ENCODE peak calls at places on chromosome 13, in nine cellular contexts. J, L, D, E, O, Q, S, Z and F are unnamed samples.

GRCh38 chr13:44449999-44450821 is 76.6 kb downstream of the SERP2 start:
- DNase-seq in J (no peak), L (no peak), D (no peak), E (no peak), O (peak), Q (no peak), S (no peak), Z (no peak), F (no peak)

GRCh38 chr13:37187611-37188010 is 82.1 kb upstream of the CSNK1A1L start:
- DNase-seq in J (no peak), L (peak), D (peak), E (no peak), O (no peak), Q (no peak), S (no peak), Z (peak), F (no peak)

GRCh38 chr13:66665991-66666390 is 564.1 kb downstream of the PCDH9 start:
- DNase-seq in J (no peak), L (peak), D (peak), E (peak), O (peak), Q (no peak), S (no peak), Z (peak), F (peak)

GRCh38 chr13:52665325-52665724 is 12.7 kb downstream of the SUGT1 start:
- DNase-seq in J (no peak), L (peak), D (peak), E (peak), O (peak), Q (no peak), S (no peak), Z (peak), F (no peak)

GRCh38 chr13:98886587-98886986 is 91.3 kb downstream of the DOCK9 start:
- DNase-seq in J (no peak), L (no peak), D (no peak), E (no peak), O (no peak), Q (no peak), S (no peak), Z (no peak), F (no peak)

GRCh38 chr13:39976481-39976880 is 321.0 kb downstream of the COG6 start:
- DNase-seq in J (no peak), L (no peak), D (no peak), E (no peak), O (peak), Q (no peak), S (no peak), Z (no peak), F (no peak)

GRCh38 chr13:104014803-104015645 is 948.8 kb upstream of the SLC10A2 start:
- DNase-seq in J (no peak), L (no peak), D (peak), E (no peak), O (peak), Q (no peak), S (no peak), Z (peak), F (no peak)

GRCh38 chr13:65909501-65909900 is 1320.6 kb downstream of the PCDH9 start:
- DNase-seq in J (no peak), L (no peak), D (no peak), E (no peak), O (no peak), Q (no peak), S (no peak), Z (no peak), F (no peak)

GRCh38 chr13:28000567-28000966 is 12.1 kb upstream of the URAD start:
- DNase-seq in J (no peak), L (no peak), D (no peak), E (no peak), O (no peak), Q (no peak), S (no peak), Z (no peak), F (no peak)

GRCh38 chr13:96551540-96551939 is 442.7 kb downstream of the OXGR1 start:
- DNase-seq in J (no peak), L (no peak), D (no peak), E (no peak), O (no peak), Q (no peak), S (no peak), Z (no peak), F (peak)

GRCh38 chr13:64529874-64530485 is 2700.2 kb downstream of the PCDH9 start:
- DNase-seq in J (peak), L (no peak), D (peak), E (peak), O (no peak), Q (no peak), S (peak), Z (no peak), F (no peak)

GRCh38 chr13:94369862-94370491 is 109.5 kb downstream of the DCT start:
- DNase-seq in J (no peak), L (no peak), D (no peak), E (no peak), O (no peak), Q (no peak), S (no peak), Z (peak), F (no peak)

GRCh38 chr13:20037908-20038307 is 79.4 kb downstream of the ZMYM2 start:
- DNase-seq in J (no peak), L (no peak), D (no peak), E (no peak), O (no peak), Q (no peak), S (no peak), Z (no peak), F (no peak)

GRCh38 chr13:73477441-73477840 is 418.6 kb downstream of the KLF5 start:
- DNase-seq in J (no peak), L (no peak), D (no peak), E (no peak), O (no peak), Q (no peak), S (no peak), Z (no peak), F (no peak)

GRCh38 chr13:96984061-96984508 is 10.2 kb downstream of the OXGR1 start:
- DNase-seq in J (no peak), L (no peak), D (peak), E (peak), O (peak), Q (no peak), S (no peak), Z (no peak), F (peak)

GRCh38 chr13:51564671-51565070 is 19.6 kb upstream of the WDFY2 start:
- DNase-seq in J (no peak), L (no peak), D (no peak), E (no peak), O (no peak), Q (no peak), S (no peak), Z (no peak), F (no peak)

GRCh38 chr13:109941221-109941620 is 154.8 kb upstream of the IRS2 start:
- DNase-seq in J (no peak), L (no peak), D (peak), E (no peak), O (peak), Q (no peak), S (no peak), Z (no peak), F (no peak)

GRCh38 chr13:101258071-101258470 is 158.2 kb downstream of the NALCN start:
- DNase-seq in J (peak), L (peak), D (peak), E (peak), O (peak), Q (no peak), S (no peak), Z (peak), F (no peak)

GRCh38 chr13:59247166-59247565 is 916.6 kb downstream of the DIAPH3 start:
- DNase-seq in J (no peak), L (no peak), D (no peak), E (no peak), O (no peak), Q (no peak), S (no peak), Z (no peak), F (peak)

GRCh38 chr13:41107584-41108014 is 25.0 kb downstream of the KBTBD6 start:
- DNase-seq in J (no peak), L (no peak), D (no peak), E (no peak), O (no peak), Q (no peak), S (peak), Z (no peak), F (no peak)

GRCh38 chr13:29713841-29714240 is 118.4 kb upstream of the SLC7A1 start:
- DNase-seq in J (peak), L (no peak), D (peak), E (peak), O (no peak), Q (no peak), S (no peak), Z (no peak), F (no peak)

GRCh38 chr13:49419292-49419691 is 24.6 kb downstream of the CAB39L start:
- DNase-seq in J (no peak), L (no peak), D (peak), E (peak), O (no peak), Q (no peak), S (no peak), Z (peak), F (no peak)

GRCh38 chr13:90047600-90047999 is 1299.9 kb upstream of the MIR17HG start:
- DNase-seq in J (no peak), L (no peak), D (no peak), E (no peak), O (no peak), Q (no peak), S (no peak), Z (no peak), F (no peak)

GRCh38 chr13:35723820-35724219 is 247.3 kb upstream of the MAB21L1 start:
- DNase-seq in J (peak), L (peak), D (peak), E (peak), O (no peak), Q (no peak), S (no peak), Z (peak), F (no peak)

GRCh38 chr13:45370922-45371406 is 30.0 kb upstream of the TPT1 start:
- DNase-seq in J (peak), L (peak), D (peak), E (peak), O (no peak), Q (peak), S (peak), Z (peak), F (peak)

GRCh38 chr13:59345316-59345715 is 818.4 kb downstream of the DIAPH3 start:
- DNase-seq in J (no peak), L (no peak), D (peak), E (no peak), O (no peak), Q (no peak), S (no peak), Z (peak), F (no peak)

GRCh38 chr13:32443111-32443510 is 15.2 kb upstream of the N4BP2L1 start:
- DNase-seq in J (peak), L (peak), D (peak), E (peak), O (peak), Q (no peak), S (no peak), Z (no peak), F (no peak)

GRCh38 chr13:107233541-107233940 is 665.6 kb upstream of the ARGLU1 start:
- DNase-seq in J (no peak), L (no peak), D (no peak), E (no peak), O (no peak), Q (no peak), S (no peak), Z (no peak), F (no peak)

DNA sequence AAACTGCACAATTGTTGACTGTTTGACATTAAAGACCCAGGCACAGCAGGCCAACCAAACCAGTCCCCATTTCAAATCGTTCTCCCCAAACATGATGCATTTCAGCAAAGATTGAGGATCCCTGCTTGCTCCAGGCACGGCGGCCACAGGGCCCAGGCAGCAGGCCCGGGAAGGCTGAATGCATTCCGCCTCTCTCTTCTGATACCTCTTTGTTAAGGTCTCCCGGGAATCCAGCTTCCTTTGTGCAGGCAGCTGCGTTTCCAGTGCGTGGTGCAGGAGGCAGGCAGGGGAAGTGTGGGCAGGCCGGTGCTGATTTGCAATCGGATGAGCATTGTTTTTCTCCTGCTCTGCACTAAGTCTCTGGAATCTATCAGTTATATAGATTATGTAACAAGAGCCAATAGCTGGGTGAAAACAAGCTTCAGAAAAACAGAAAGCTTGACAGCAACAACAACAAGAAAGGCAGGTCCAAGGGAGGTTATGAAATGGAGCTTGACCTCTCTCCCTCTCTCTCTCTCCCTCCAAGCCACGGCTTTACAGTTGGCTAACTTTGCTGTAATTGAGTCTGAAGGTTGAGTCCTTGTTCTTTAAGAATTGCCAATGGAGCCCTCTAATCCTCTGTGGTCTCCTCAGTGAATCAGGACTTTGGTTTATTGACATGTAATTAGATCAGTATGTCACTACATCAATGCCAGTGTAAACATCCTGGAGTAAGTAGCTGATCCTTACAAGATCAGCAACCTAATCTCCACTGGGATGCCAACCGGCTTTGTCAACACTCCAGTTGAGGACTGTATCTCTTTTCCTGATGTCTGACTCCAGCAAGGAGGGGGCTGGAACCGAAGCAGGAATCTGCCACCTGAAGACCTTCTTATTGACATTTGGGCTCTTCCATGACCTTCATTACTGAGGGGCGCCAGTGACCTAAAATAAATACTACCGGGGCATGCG is 338.0 kb downstream of the TEX29 start:
- DNase-seq in J (peak), L (no peak), D (no peak), E (no peak), O (no peak), Q (no peak), S (peak), Z (no peak), F (no peak)
- H3K4me3 ChIP-seq in J (no peak), L (no peak), D (no peak), E (no peak), O (no peak), Q (no peak), S (no peak), Z (no peak), F (no peak)

GRCh38 chr13:113855012-113855921 is 8.6 kb downstream of the GAS6 start:
- DNase-seq in J (no peak), L (no peak), D (no peak), E (no peak), O (no peak), Q (peak), S (peak), Z (no peak), F (no peak)

GRCh38 chr13:113854238-113855011 is 9.5 kb downstream of the GAS6 start:
- DNase-seq in J (peak), L (peak), D (peak), E (peak), O (no peak), Q (peak), S (peak), Z (peak), F (no peak)

GRCh38 chr13:113855931-113856715 is 7.8 kb downstream of the GAS6 start:
- DNase-seq in J (no peak), L (no peak), D (no peak), E (no peak), O (no peak), Q (peak), S (peak), Z (no peak), F (no peak)

GRCh38 chr13:113857531-113858195 is 6.2 kb downstream of the GAS6 start:
- DNase-seq in J (no peak), L (no peak), D (no peak), E (no peak), O (no peak), Q (peak), S (peak), Z (no peak), F (no peak)

DNA sequence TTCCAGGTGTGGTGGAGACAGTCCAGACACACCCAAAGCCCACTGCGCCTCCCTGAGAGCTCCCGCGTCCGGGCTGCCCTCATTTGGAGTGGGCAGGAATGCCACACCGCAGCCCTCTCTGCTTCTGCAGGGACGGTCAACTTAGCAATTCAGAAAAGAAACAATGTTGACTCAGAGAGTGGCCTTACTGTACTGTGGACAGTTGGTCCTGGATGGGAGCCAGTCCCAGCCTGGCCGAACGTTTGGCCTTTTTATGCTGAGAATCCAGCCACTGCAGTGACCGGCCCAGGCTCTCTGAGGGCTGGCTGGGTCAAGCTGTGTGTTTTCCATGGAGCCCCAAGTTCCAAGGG is 7.2 kb downstream of the GAS6 start:
- DNase-seq in J (no peak), L (no peak), D (peak), E (peak), O (no peak), Q (peak), S (peak), Z (peak), F (peak)
- H3K4me3 ChIP-seq in J (no peak), L (no peak), D (no peak), E (no peak), O (no peak), Q (no peak), S (no peak), Z (no peak), F (no peak)

DNA sequence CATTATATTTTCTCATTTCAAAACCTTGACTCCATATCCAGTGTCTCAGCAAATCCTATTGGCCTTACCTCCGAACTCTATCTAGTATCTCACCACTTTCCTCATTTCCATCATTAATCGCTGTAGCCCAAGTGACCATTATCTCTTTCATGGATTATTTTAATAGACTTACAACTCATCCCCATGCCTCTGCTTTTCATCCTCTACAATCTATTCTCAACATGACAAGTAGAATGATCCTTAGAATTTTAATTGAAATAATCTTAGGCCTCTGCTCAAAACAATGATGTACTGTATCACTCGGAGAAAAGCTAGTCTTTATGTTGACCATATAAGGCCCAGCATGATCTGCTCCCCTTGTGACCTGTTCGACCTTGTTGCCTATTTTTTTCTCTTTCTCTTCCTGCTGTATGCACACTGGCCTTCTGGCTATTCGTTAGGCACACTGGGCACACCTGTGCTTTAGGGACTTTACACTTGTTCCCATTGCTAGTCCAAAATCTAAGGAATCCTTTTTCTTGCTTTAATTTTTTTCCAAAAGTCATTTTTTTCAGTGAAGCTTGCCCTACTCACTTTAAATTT is 21.4 kb downstream of the DNAJC15 start:
- DNase-seq in J (no peak), L (no peak), D (no peak), E (no peak), O (no peak), Q (no peak), S (no peak), Z (no peak), F (no peak)
- H3K4me3 ChIP-seq in J (no peak), L (no peak), D (no peak), E (no peak), O (no peak), Q (no peak), S (no peak), Z (no peak), F (no peak)

GRCh38 chr13:77537302-77537919 is 1.9 kb downstream of the SCEL start:
- DNase-seq in J (no peak), L (peak), D (no peak), E (no peak), O (peak), Q (no peak), S (no peak), Z (peak), F (no peak)
- H3K4me3 ChIP-seq in J (no peak), L (no peak), D (no peak), E (no peak), O (no peak), Q (no peak), S (no peak), Z (no peak), F (no peak)